ENCODE peak calls at places on chromosomes 2 and 18, in six cellular contexts. U is HepG2, J is endothelial cell of umbilical vein, P is NB4, N is K562, I is GM12878. A is an unnamed sample.

GRCh38 chr2:67471681-67472080 is 74.5 kb downstream of the ETAA1 start:
- DNase-seq in I (no peak), J (no peak), U (no peak), P (no peak), N (no peak), A (no peak)

GRCh38 chr18:48215876-48216638 is 193.1 kb downstream of the ZBTB7C start:
- DNase-seq in N (no peak), P (no peak), I (no peak), U (no peak), J (no peak), A (no peak)

GRCh38 chr2:72031346-72032115 is 116.1 kb downstream of the CYP26B1 start:
- DNase-seq in U (no peak), P (no peak), J (no peak), I (no peak), N (no peak), A (no peak)

GRCh38 chr2:108637304-108637669 is 82.0 kb upstream of the RANBP2 start:
- DNase-seq in J (peak; percentile 97), P (peak; percentile 79), I (peak; percentile 46), N (peak; percentile 78), U (peak; percentile 75), A (peak; percentile 32)

GRCh38 chr2:11560806-11561205 is 27.0 kb downstream of the GREB1 start:
- DNase-seq in I (no peak), U (no peak), P (no peak), N (no peak), J (no peak), A (no peak)

GRCh38 chr2:71601136-71602114 is 148.1 kb downstream of the DYSF start:
- DNase-seq in N (no peak), U (no peak), P (no peak), J (no peak), I (no peak), A (no peak)

GRCh38 chr2:109558076-109558882 is 55.5 kb downstream of the SEPTIN10 start:
- DNase-seq in N (no peak), I (no peak), P (peak; percentile 94), U (peak; percentile 96), J (peak; percentile 96), A (peak; percentile 46)

GRCh38 chr2:134782792-134783191 is 55.6 kb upstream of the ACMSD start:
- DNase-seq in N (no peak), U (peak; percentile 73), P (peak; percentile 67), I (no peak), J (peak; percentile 26), A (no peak)

GRCh38 chr2:207223051-207223450 is 57.3 kb upstream of the KLF7 start:
- DNase-seq in P (peak; percentile 17), N (no peak), I (peak; percentile 41), U (no peak), J (no peak), A (peak; percentile 35)

GRCh38 chr2:120289221-120289906 is 36.7 kb downstream of the RALB start:
- DNase-seq in I (no peak), U (no peak), J (no peak), P (no peak), N (no peak), A (no peak)

GRCh38 chr2:133655565-133656113 is 87.4 kb upstream of the NCKAP5 start:
- DNase-seq in U (no peak), P (no peak), J (no peak), I (no peak), N (no peak), A (no peak)

GRCh38 chr2:170815746-170816498 is 765 bp upstream of the GAD1 start:
- DNase-seq in J (peak; percentile 31), N (peak; percentile 88), U (peak; percentile 68), P (peak; percentile 80), I (no peak), A (peak; percentile 67)

GRCh38 chr2:69973335-69973735 is 11.9 kb upstream of the ASPRV1 start:
- DNase-seq in J (no peak), I (no peak), P (no peak), U (no peak), N (peak; percentile 58), A (no peak)

GRCh38 chr2:10283106-10284062 is 19.3 kb upstream of the HPCAL1 start:
- DNase-seq in J (peak; percentile 65), I (no peak), N (peak; percentile 84), U (peak; percentile 45), P (peak; percentile 99), A (peak; percentile 98)

GRCh38 chr2:157375384-157375783 is 49.8 kb upstream of the ERMN start:
- DNase-seq in N (no peak), P (no peak), U (no peak), J (no peak), I (no peak), A (no peak)

GRCh38 chr2:191345788-191346187 is 100.6 kb downstream of the MYO1B start:
- DNase-seq in U (no peak), N (no peak), P (no peak), J (no peak), I (no peak), A (no peak)

GRCh38 chr2:14866953-14867352 is 234.4 kb downstream of the LRATD1 start:
- DNase-seq in P (no peak), J (no peak), N (no peak), I (no peak), U (no peak), A (no peak)

GRCh38 chr2:20235655-20236302 is 10.8 kb upstream of the SDC1 start:
- DNase-seq in N (no peak), U (no peak), I (no peak), J (no peak), P (no peak), A (no peak)

GRCh38 chr2:200795044-200795443 is 16.7 kb upstream of the BZW1 start:
- DNase-seq in J (no peak), U (peak; percentile 25), P (peak; percentile 79), I (no peak), N (peak; percentile 48), A (peak; percentile 49)

GRCh38 chr2:164808776-164809175 is 32.8 kb downstream of the COBLL1 start:
- DNase-seq in P (no peak), N (no peak), U (peak; percentile 34), J (peak; percentile 65), I (no peak), A (no peak)

GRCh38 chr2:237025090-237025865 is 60.4 kb upstream of the COPS8 start:
- DNase-seq in N (no peak), P (peak; percentile 11), U (peak; percentile 80), I (no peak), J (peak; percentile 45), A (peak; percentile 88)

GRCh38 chr2:11987151-11987550 is 240.7 kb downstream of the LPIN1 start:
- DNase-seq in J (no peak), P (no peak), N (no peak), U (no peak), I (no peak), A (no peak)

GRCh38 chr2:240974771-240975572 is 23.4 kb upstream of the SNED1 start:
- DNase-seq in U (no peak), I (no peak), N (no peak), P (no peak), J (no peak), A (no peak)

DNA sequence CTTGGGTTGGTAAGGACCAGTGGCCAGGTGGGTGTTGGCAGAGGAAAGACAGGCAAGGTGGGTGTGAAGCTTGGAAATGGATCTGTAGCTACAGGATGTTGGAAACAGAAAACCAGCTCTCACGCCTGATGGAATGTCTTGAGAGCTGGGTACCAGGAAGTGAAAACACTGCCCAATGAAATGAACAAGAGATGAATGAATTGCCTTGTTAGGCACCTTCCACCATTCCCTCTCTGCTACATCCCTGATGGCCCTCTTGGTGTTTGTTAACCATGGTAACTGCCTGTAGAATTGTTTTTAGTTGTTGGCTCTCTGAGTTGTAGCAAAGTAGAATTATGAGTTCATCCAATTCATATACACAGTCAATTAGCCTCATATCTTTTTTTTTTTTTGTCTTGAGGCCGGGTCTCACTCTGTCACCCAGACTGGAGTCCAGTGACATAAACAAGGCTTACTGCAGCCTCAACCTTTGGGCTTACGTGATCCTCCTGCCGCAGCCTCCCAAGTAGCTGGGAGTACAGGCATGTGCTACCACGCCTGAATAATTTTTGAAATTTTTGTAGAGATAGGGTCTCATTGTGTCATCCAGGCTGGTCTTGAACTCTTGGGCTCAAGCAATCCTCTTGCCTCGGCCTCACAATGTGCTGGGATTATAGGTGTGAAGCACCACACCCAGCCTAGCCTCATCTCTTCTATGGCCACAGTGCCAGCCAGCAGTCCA is 9.5 kb downstream of the KCMF1 start:
- DNase-seq in N (no peak), I (no peak), J (no peak), P (no peak), U (no peak), A (no peak)
- TF ChIP-seq POLR2A in N (no peak), I (no peak), J (no peak), P (no peak), U (no peak), A (no peak)

GRCh38 chr2:101151859-101152194 is 645 bp upstream of the TBC1D8 start:
- DNase-seq in I (no peak), N (no peak), J (no peak), U (no peak), P (no peak), A (no peak)

GRCh38 chr2:101153077-101153707 is 2.0 kb upstream of the TBC1D8 start:
- DNase-seq in J (no peak), U (no peak), N (no peak), I (no peak), P (no peak), A (no peak)

GRCh38 chr2:101153811-101154210 is 2.6 kb upstream of the TBC1D8 start:
- DNase-seq in I (no peak), U (no peak), N (no peak), P (no peak), J (no peak), A (no peak)

GRCh38 chr2:101151141-101151858 is at the start of gene TBC1D8:
- DNase-seq in P (peak; percentile 84), I (no peak), U (peak; percentile 84), N (peak; percentile 96), J (peak; percentile 75), A (peak; percentile 82)

DNA sequence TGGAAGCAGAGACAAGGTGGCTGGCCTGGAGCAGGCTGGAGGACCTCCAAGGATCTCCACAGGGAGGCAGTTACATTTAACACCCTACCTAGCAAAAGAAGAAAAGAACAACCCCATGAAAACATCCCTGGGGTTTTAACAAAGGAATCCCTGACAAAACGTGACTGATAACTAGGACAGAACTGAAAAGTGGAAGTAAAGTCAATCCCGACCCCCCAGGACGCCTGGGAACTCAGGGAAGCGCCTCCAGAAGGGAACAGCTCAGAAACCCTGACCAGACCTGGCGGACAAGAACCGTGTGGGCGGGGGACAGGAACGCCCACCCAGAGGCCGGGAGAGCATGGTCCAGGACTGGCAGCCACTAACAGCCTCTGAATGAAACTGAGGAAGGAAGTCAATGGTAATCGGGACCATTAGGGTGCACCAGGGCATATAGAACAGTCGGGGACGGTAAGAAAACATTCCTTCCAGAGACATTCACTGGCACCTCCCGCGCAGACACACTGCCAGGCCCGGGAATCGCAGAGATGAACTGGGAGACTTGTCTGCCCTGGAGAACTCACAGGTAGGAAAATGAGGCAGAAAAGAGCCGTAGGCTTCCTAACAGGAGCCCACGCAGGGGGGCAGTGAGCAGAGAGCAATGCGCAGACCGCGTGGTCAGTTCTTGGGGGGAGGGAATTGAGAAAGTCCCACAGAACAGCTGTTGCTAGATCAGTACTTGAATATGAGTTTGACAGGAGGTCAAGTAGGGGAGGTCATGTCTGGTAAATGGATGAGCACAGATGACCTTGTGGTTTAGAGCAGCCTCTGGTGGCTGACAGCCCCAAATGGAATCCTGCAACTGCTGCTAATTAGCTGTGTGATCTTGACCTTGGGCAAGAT is 1.3 kb upstream of the TBC1D8 start:
- DNase-seq in N (no peak), P (peak; percentile 90), J (peak; percentile 79), I (peak; percentile 44), U (peak; percentile 85), A (peak; percentile 79)
- TF ChIP-seq MYC in N (no peak), P (no peak), J (no peak), I (peak; percentile 17), U (peak; percentile 67), A (no peak)

GRCh38 chr2:223053431-223054192 is 1.6 kb downstream of the KCNE4 start:
- DNase-seq in P (no peak), J (no peak), U (no peak), N (no peak), I (no peak), A (no peak)
- H3K4me3 ChIP-seq in P (no peak overlapping the region), J (no peak overlapping the region), U (peak overlapping the region; percentile 21), N (no peak overlapping the region), I (no peak overlapping the region), A (peak overlapping the region; percentile 43)

GRCh38 chr2:9205963-9206948 is at the start of gene ASAP2:
- DNase-seq in N (peak; percentile 97), P (peak; percentile 86), U (peak; percentile 59), J (peak; percentile 70), I (no peak), A (peak; percentile 90)
- TF ChIP-seq POLR2A in N (peak; percentile 37), P (peak; percentile 45), U (peak; percentile 31), J (peak; percentile 46), I (no peak), A (peak; percentile 38)